ENCODE peak calls at places on chromosomes 2 and 18, in nine cellular contexts. One of them, this sample, is unnamed.

GRCh38 chr2:65231121-65231520 is 3.5 kb downstream of the ACTR2 start:
- DNase-seq in SK-N-SH: no peak
- DNase-seq in hepatocyte: no peak
- DNase-seq in GM23338: no peak
- DNase-seq in H9: no peak
- DNase-seq in IMR-90: peak; percentile 61
- DNase-seq in neural progenitor cell: no peak
- DNase-seq in fibroblast of lung: peak; percentile 70
- DNase-seq in neuronal stem cell: no peak
- DNase-seq in this sample: peak; percentile 76

GRCh38 chr2:237343993-237344392 is 70.0 kb downstream of the COL6A3 start:
- DNase-seq in neuronal stem cell: no peak
- DNase-seq in SK-N-SH: no peak
- DNase-seq in hepatocyte: no peak
- DNase-seq in H9: no peak
- DNase-seq in IMR-90: no peak
- DNase-seq in neural progenitor cell: no peak
- DNase-seq in fibroblast of lung: no peak
- DNase-seq in GM23338: no peak
- DNase-seq in this sample: no peak

GRCh38 chr2:86035883-86036789 is 69.5 kb downstream of the POLR1A start:
- DNase-seq in neuronal stem cell: no peak
- DNase-seq in hepatocyte: peak; percentile 66
- DNase-seq in neural progenitor cell: no peak
- DNase-seq in H9: no peak
- DNase-seq in GM23338: peak; percentile 19
- DNase-seq in IMR-90: peak; percentile 86
- DNase-seq in fibroblast of lung: peak; percentile 87
- DNase-seq in SK-N-SH: peak; percentile 63
- DNase-seq in this sample: peak; percentile 97

GRCh38 chr18:36389811-36390581 is 92.5 kb downstream of the FHOD3 start:
- DNase-seq in neuronal stem cell: no peak
- DNase-seq in IMR-90: no peak
- DNase-seq in hepatocyte: no peak
- DNase-seq in SK-N-SH: peak; percentile 68
- DNase-seq in GM23338: no peak
- DNase-seq in fibroblast of lung: no peak
- DNase-seq in H9: no peak
- DNase-seq in neural progenitor cell: no peak
- DNase-seq in this sample: no peak

GRCh38 chr2:152694161-152694661 is 23.1 kb downstream of the PRPF40A start:
- DNase-seq in GM23338: no peak
- DNase-seq in hepatocyte: peak; percentile 35
- DNase-seq in SK-N-SH: no peak
- DNase-seq in neuronal stem cell: no peak
- DNase-seq in IMR-90: peak; percentile 82
- DNase-seq in neural progenitor cell: no peak
- DNase-seq in H9: no peak
- DNase-seq in fibroblast of lung: peak; percentile 90
- DNase-seq in this sample: peak; percentile 45

GRCh38 chr2:114698504-114698903 is 256.1 kb downstream of the DPP10 start:
- DNase-seq in fibroblast of lung: no peak
- DNase-seq in GM23338: no peak
- DNase-seq in H9: no peak
- DNase-seq in IMR-90: no peak
- DNase-seq in neural progenitor cell: no peak
- DNase-seq in SK-N-SH: no peak
- DNase-seq in neuronal stem cell: no peak
- DNase-seq in hepatocyte: no peak
- DNase-seq in this sample: no peak

GRCh38 chr2:145692971-145693478 is 1173.1 kb upstream of the ZEB2 start:
- DNase-seq in fibroblast of lung: peak; percentile 98
- DNase-seq in GM23338: no peak
- DNase-seq in hepatocyte: peak; percentile 52
- DNase-seq in SK-N-SH: no peak
- DNase-seq in neural progenitor cell: no peak
- DNase-seq in H9: no peak
- DNase-seq in IMR-90: peak; percentile 90
- DNase-seq in neuronal stem cell: no peak
- DNase-seq in this sample: no peak

GRCh38 chr2:96798733-96799622 is 17.1 kb upstream of the CNNM3 start:
- DNase-seq in SK-N-SH: peak; percentile 11
- DNase-seq in GM23338: no peak
- DNase-seq in neural progenitor cell: no peak
- DNase-seq in IMR-90: no peak
- DNase-seq in H9: no peak
- DNase-seq in hepatocyte: no peak
- DNase-seq in neuronal stem cell: no peak
- DNase-seq in fibroblast of lung: no peak
- DNase-seq in this sample: peak; percentile 68

GRCh38 chr2:113155331-113155730 is 18.4 kb upstream of the PSD4 start:
- DNase-seq in fibroblast of lung: no peak
- DNase-seq in SK-N-SH: no peak
- DNase-seq in hepatocyte: no peak
- DNase-seq in neuronal stem cell: no peak
- DNase-seq in IMR-90: no peak
- DNase-seq in GM23338: no peak
- DNase-seq in neural progenitor cell: no peak
- DNase-seq in H9: no peak
- DNase-seq in this sample: no peak

GRCh38 chr2:9474361-9475117 is at the start of gene IAH1:
- DNase-seq in neuronal stem cell: no peak
- DNase-seq in neural progenitor cell: peak; percentile 59
- DNase-seq in GM23338: peak; percentile 54
- DNase-seq in SK-N-SH: peak; percentile 98
- DNase-seq in fibroblast of lung: peak; percentile 37
- DNase-seq in hepatocyte: peak; percentile 71
- DNase-seq in H9: peak; percentile 51
- DNase-seq in IMR-90: no peak
- DNase-seq in this sample: peak; percentile 94

GRCh38 chr18:61754039-61754583 is 138.7 kb downstream of the RNF152 start:
- DNase-seq in GM23338: no peak
- DNase-seq in H9: no peak
- DNase-seq in IMR-90: no peak
- DNase-seq in SK-N-SH: no peak
- DNase-seq in neuronal stem cell: no peak
- DNase-seq in neural progenitor cell: no peak
- DNase-seq in fibroblast of lung: no peak
- DNase-seq in hepatocyte: no peak
- DNase-seq in this sample: no peak

GRCh38 chr2:48247171-48247570 is 282.8 kb upstream of the STON1 start:
- DNase-seq in fibroblast of lung: peak; percentile 5
- DNase-seq in hepatocyte: no peak
- DNase-seq in H9: no peak
- DNase-seq in SK-N-SH: no peak
- DNase-seq in GM23338: no peak
- DNase-seq in neuronal stem cell: no peak
- DNase-seq in neural progenitor cell: no peak
- DNase-seq in IMR-90: peak; percentile 48
- DNase-seq in this sample: no peak

GRCh38 chr18:34866739-34867138 is 156.6 kb downstream of the DTNA start:
- DNase-seq in IMR-90: peak; percentile 30
- DNase-seq in fibroblast of lung: no peak
- DNase-seq in SK-N-SH: peak; percentile 54
- DNase-seq in neural progenitor cell: peak; percentile 27
- DNase-seq in H9: no peak
- DNase-seq in hepatocyte: peak; percentile 14
- DNase-seq in GM23338: peak; percentile 55
- DNase-seq in neuronal stem cell: no peak
- DNase-seq in this sample: peak; percentile 58

GRCh38 chr18:55506074-55506473 is 81.9 kb downstream of the TCF4 start:
- DNase-seq in IMR-90: no peak
- DNase-seq in hepatocyte: no peak
- DNase-seq in fibroblast of lung: no peak
- DNase-seq in H9: no peak
- DNase-seq in neuronal stem cell: no peak
- DNase-seq in neural progenitor cell: no peak
- DNase-seq in SK-N-SH: no peak
- DNase-seq in GM23338: no peak
- DNase-seq in this sample: no peak

GRCh38 chr2:100301881-100302584 is 20.3 kb downstream of the LONRF2 start:
- DNase-seq in neuronal stem cell: no peak
- DNase-seq in GM23338: no peak
- DNase-seq in SK-N-SH: no peak
- DNase-seq in IMR-90: no peak
- DNase-seq in neural progenitor cell: no peak
- DNase-seq in H9: no peak
- DNase-seq in hepatocyte: no peak
- DNase-seq in fibroblast of lung: no peak
- DNase-seq in this sample: no peak

GRCh38 chr18:57846258-57846657 is 43.1 kb upstream of the ATP8B1 start:
- DNase-seq in neuronal stem cell: no peak
- DNase-seq in SK-N-SH: no peak
- DNase-seq in hepatocyte: peak; percentile 64
- DNase-seq in H9: no peak
- DNase-seq in neural progenitor cell: no peak
- DNase-seq in IMR-90: peak; percentile 88
- DNase-seq in fibroblast of lung: peak; percentile 92
- DNase-seq in GM23338: no peak
- DNase-seq in this sample: peak; percentile 67

GRCh38 chr18:3741333-3741732 is 291.4 kb downstream of the TGIF1 start:
- DNase-seq in hepatocyte: no peak
- DNase-seq in neuronal stem cell: no peak
- DNase-seq in IMR-90: no peak
- DNase-seq in GM23338: no peak
- DNase-seq in SK-N-SH: no peak
- DNase-seq in fibroblast of lung: no peak
- DNase-seq in H9: no peak
- DNase-seq in neural progenitor cell: no peak
- DNase-seq in this sample: no peak

GRCh38 chr2:30371028-30371708 is 75.9 kb upstream of the LCLAT1 start:
- DNase-seq in GM23338: no peak
- DNase-seq in neural progenitor cell: no peak
- DNase-seq in hepatocyte: no peak
- DNase-seq in H9: no peak
- DNase-seq in IMR-90: no peak
- DNase-seq in fibroblast of lung: no peak
- DNase-seq in neuronal stem cell: no peak
- DNase-seq in SK-N-SH: no peak
- DNase-seq in this sample: no peak

GRCh38 chr18:37484893-37485834 is 80.4 kb downstream of the CELF4 start:
- DNase-seq in fibroblast of lung: peak; percentile 8
- DNase-seq in hepatocyte: peak; percentile 83
- DNase-seq in neuronal stem cell: peak; percentile 42
- DNase-seq in neural progenitor cell: peak; percentile 78
- DNase-seq in GM23338: peak; percentile 78
- DNase-seq in H9: peak; percentile 72
- DNase-seq in SK-N-SH: no peak
- DNase-seq in IMR-90: peak; percentile 5
- DNase-seq in this sample: peak; percentile 86

GRCh38 chr2:10534514-10535250 is 86.6 kb upstream of the ODC1 start:
- DNase-seq in fibroblast of lung: peak; percentile 56
- DNase-seq in neuronal stem cell: no peak
- DNase-seq in hepatocyte: no peak
- DNase-seq in GM23338: no peak
- DNase-seq in SK-N-SH: no peak
- DNase-seq in neural progenitor cell: no peak
- DNase-seq in IMR-90: peak; percentile 45
- DNase-seq in H9: no peak
- DNase-seq in this sample: no peak

GRCh38 chr2:108965540-108966299 is 23.3 kb downstream of the EDAR start:
- DNase-seq in fibroblast of lung: no peak
- DNase-seq in GM23338: no peak
- DNase-seq in SK-N-SH: no peak
- DNase-seq in H9: no peak
- DNase-seq in hepatocyte: no peak
- DNase-seq in neural progenitor cell: no peak
- DNase-seq in neuronal stem cell: no peak
- DNase-seq in IMR-90: no peak
- DNase-seq in this sample: no peak

GRCh38 chr2:235747001-235747867 is 253.4 kb downstream of the AGAP1 start:
- DNase-seq in GM23338: peak; percentile 61
- DNase-seq in neuronal stem cell: no peak
- DNase-seq in SK-N-SH: no peak
- DNase-seq in H9: no peak
- DNase-seq in neural progenitor cell: peak; percentile 20
- DNase-seq in hepatocyte: no peak
- DNase-seq in IMR-90: no peak
- DNase-seq in fibroblast of lung: no peak
- DNase-seq in this sample: peak; percentile 85

GRCh38 chr18:10798727-10799435 is 273.1 kb downstream of the NAPG start:
- DNase-seq in neural progenitor cell: no peak
- DNase-seq in IMR-90: peak; percentile 16
- DNase-seq in hepatocyte: peak; percentile 75
- DNase-seq in H9: no peak
- DNase-seq in fibroblast of lung: peak; percentile 33
- DNase-seq in neuronal stem cell: no peak
- DNase-seq in SK-N-SH: no peak
- DNase-seq in GM23338: peak; percentile 18
- DNase-seq in this sample: no peak

GRCh38 chr2:4576075-4576474 is 872.7 kb downstream of the DCDC2C start:
- DNase-seq in neuronal stem cell: no peak
- DNase-seq in neural progenitor cell: no peak
- DNase-seq in GM23338: no peak
- DNase-seq in IMR-90: no peak
- DNase-seq in fibroblast of lung: no peak
- DNase-seq in H9: no peak
- DNase-seq in SK-N-SH: no peak
- DNase-seq in hepatocyte: no peak
- DNase-seq in this sample: no peak
- H3K27ac ChIP-seq in neuronal stem cell: no peak overlapping the region
- H3K27ac ChIP-seq in neural progenitor cell: no peak overlapping the region
- H3K27ac ChIP-seq in GM23338: no peak overlapping the region
- H3K27ac ChIP-seq in IMR-90: no peak overlapping the region
- H3K27ac ChIP-seq in fibroblast of lung: no peak overlapping the region
- H3K27ac ChIP-seq in H9: no peak overlapping the region
- H3K27ac ChIP-seq in SK-N-SH: no peak overlapping the region
- H3K27ac ChIP-seq in hepatocyte: no peak overlapping the region
- H3K27ac ChIP-seq in this sample: no peak overlapping the region

GRCh38 chr2:64065516-64065915 is 46.3 kb upstream of the VPS54 start:
- DNase-seq in fibroblast of lung: no peak
- DNase-seq in IMR-90: no peak
- DNase-seq in hepatocyte: no peak
- DNase-seq in SK-N-SH: no peak
- DNase-seq in neural progenitor cell: no peak
- DNase-seq in H9: no peak
- DNase-seq in neuronal stem cell: no peak
- DNase-seq in GM23338: no peak
- DNase-seq in this sample: no peak
- H2AFZ ChIP-seq in fibroblast of lung: no peak overlapping the region
- H2AFZ ChIP-seq in IMR-90: peak overlapping the region; percentile 19
- H2AFZ ChIP-seq in hepatocyte: no peak overlapping the region
- H2AFZ ChIP-seq in SK-N-SH: no peak overlapping the region
- H2AFZ ChIP-seq in neural progenitor cell: no peak overlapping the region
- H2AFZ ChIP-seq in H9: no peak overlapping the region
- H2AFZ ChIP-seq in neuronal stem cell: peak overlapping the region; percentile 11
- H2AFZ ChIP-seq in GM23338: peak overlapping the region; percentile 77
- H2AFZ ChIP-seq in this sample: no peak overlapping the region

GRCh38 chr2:45759310-45759851 is 107.9 kb downstream of the PRKCE start:
- DNase-seq in neural progenitor cell: no peak
- DNase-seq in H9: no peak
- DNase-seq in SK-N-SH: peak; percentile 79
- DNase-seq in GM23338: peak; percentile 14
- DNase-seq in neuronal stem cell: no peak
- DNase-seq in IMR-90: peak; percentile 87
- DNase-seq in hepatocyte: peak; percentile 34
- DNase-seq in fibroblast of lung: peak; percentile 78
- DNase-seq in this sample: peak; percentile 91
- H3K27ac ChIP-seq in neural progenitor cell: no peak overlapping the region
- H3K27ac ChIP-seq in H9: no peak overlapping the region
- H3K27ac ChIP-seq in SK-N-SH: peak overlapping the region; percentile 69
- H3K27ac ChIP-seq in GM23338: no peak overlapping the region
- H3K27ac ChIP-seq in neuronal stem cell: no peak overlapping the region
- H3K27ac ChIP-seq in IMR-90: peak overlapping the region; percentile 22
- H3K27ac ChIP-seq in hepatocyte: no peak overlapping the region
- H3K27ac ChIP-seq in fibroblast of lung: peak overlapping the region; percentile 59
- H3K27ac ChIP-seq in this sample: peak overlapping the region; percentile 38

GRCh38 chr2:98294711-98295110 is 51.5 kb upstream of the CNGA3 start:
- DNase-seq in SK-N-SH: no peak
- DNase-seq in neuronal stem cell: no peak
- DNase-seq in fibroblast of lung: no peak
- DNase-seq in IMR-90: no peak
- DNase-seq in H9: no peak
- DNase-seq in hepatocyte: no peak
- DNase-seq in neural progenitor cell: no peak
- DNase-seq in GM23338: no peak
- DNase-seq in this sample: no peak
- H2AFZ ChIP-seq in SK-N-SH: no peak overlapping the region
- H2AFZ ChIP-seq in neuronal stem cell: no peak overlapping the region
- H2AFZ ChIP-seq in fibroblast of lung: no peak overlapping the region
- H2AFZ ChIP-seq in IMR-90: no peak overlapping the region
- H2AFZ ChIP-seq in H9: no peak overlapping the region
- H2AFZ ChIP-seq in hepatocyte: no peak overlapping the region
- H2AFZ ChIP-seq in neural progenitor cell: peak overlapping the region; percentile 81
- H2AFZ ChIP-seq in GM23338: peak overlapping the region; percentile 84
- H2AFZ ChIP-seq in this sample: no peak overlapping the region